ENCODE peak calls at places on chromosomes 2 and 18, in five cellular contexts. Y is IMR-90, N is GM12878, S is K562, E is SK-N-SH. F is an unnamed sample.

GRCh38 chr18:80033181-80034067 is 810 bp upstream of the RBFA start:
- DNase-seq in Y (peak; percentile 44), N (no peak), S (no peak), E (no peak), F (no peak)

GRCh38 chr18:65938592-65939372 is 188.0 kb downstream of the CDH7 start:
- DNase-seq in E (peak; percentile 10), S (peak; percentile 8), N (peak; percentile 5), Y (no peak), F (peak; percentile 34)

GRCh38 chr18:63444567-63444966 is 22.3 kb upstream of the VPS4B start:
- DNase-seq in N (no peak), S (no peak), E (no peak), Y (peak; percentile 72), F (no peak)

GRCh38 chr2:71426721-71427120 is 26.6 kb upstream of the DYSF start:
- DNase-seq in N (no peak), Y (no peak), S (no peak), E (no peak), F (no peak)

GRCh38 chr2:158760887-158761286 is 34.2 kb upstream of the DAPL1 start:
- DNase-seq in S (no peak), E (no peak), N (no peak), Y (no peak), F (no peak)

GRCh38 chr2:88620015-88620414 is 7.2 kb downstream of the EIF2AK3 start:
- DNase-seq in N (no peak), S (no peak), Y (no peak), E (no peak), F (no peak)

GRCh38 chr2:233822781-233823730 is 31.3 kb downstream of the HJURP start:
- DNase-seq in S (no peak), N (no peak), Y (no peak), E (no peak), F (no peak)

GRCh38 chr2:85355521-85355920 is 952 bp downstream of the ELMOD3 start:
- DNase-seq in S (no peak), E (no peak), N (no peak), Y (no peak), F (no peak)

GRCh38 chr18:2442006-2442405 is 129.3 kb downstream of the METTL4 start:
- DNase-seq in Y (no peak), N (no peak), S (no peak), E (no peak), F (no peak)

GRCh38 chr18:32287873-32288272 is 98.0 kb downstream of the MEP1B start:
- DNase-seq in E (no peak), Y (no peak), S (no peak), N (no peak), F (no peak)

GRCh38 chr2:18966131-18966530 is 376.8 kb upstream of the NT5C1B start:
- DNase-seq in N (no peak), S (no peak), Y (no peak), E (no peak), F (no peak)

GRCh38 chr2:232838406-232838874 is 31.6 kb upstream of the SNORC start:
- DNase-seq in E (no peak), Y (peak; percentile 29), N (peak; percentile 59), S (peak; percentile 41), F (peak; percentile 33)

GRCh38 chr2:7672027-7672684 is 754.9 kb downstream of the RNF144A start:
- DNase-seq in Y (peak; percentile 35), E (peak; percentile 49), S (peak; percentile 67), N (peak; percentile 35), F (peak; percentile 49)

GRCh38 chr2:95391641-95392310 is 10.7 kb upstream of the FAHD2A start:
- DNase-seq in Y (no peak), S (no peak), N (no peak), E (no peak), F (peak; percentile 53)

GRCh38 chr18:58699551-58699950 is 28.3 kb downstream of the MALT1 start:
- DNase-seq in E (no peak), Y (no peak), N (no peak), S (no peak), F (no peak)

DNA sequence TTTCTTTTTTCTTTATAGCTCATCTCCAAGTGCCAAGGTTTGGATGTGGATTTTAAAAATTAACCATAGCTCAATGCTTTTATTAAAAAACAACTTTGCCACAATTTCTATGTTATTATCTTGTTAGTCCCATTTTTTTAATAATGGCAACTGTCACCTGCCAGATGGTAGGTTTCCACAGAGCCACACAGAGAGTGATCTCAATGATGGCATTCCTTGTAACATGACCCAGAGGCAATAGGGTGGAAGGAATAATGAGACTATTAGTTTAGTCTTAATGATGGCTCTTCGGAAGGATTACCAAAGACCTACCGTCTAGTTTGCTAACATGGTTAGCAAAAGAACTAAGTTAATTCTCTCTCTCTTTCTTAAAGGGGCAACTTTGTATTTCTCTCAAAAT is 64.0 kb downstream of the REL start:
- DNase-seq in S (no peak), E (no peak), Y (no peak), N (no peak), F (no peak)
- TF ChIP-seq MXI1 in S (no peak), E (no peak), Y (no peak), N (no peak), F (no peak)

GRCh38 chr2:171553858-171554257 is 31.6 kb downstream of the CYBRD1 start:
- DNase-seq in E (peak; percentile 25), S (peak; percentile 83), N (no peak), Y (no peak), F (peak; percentile 94)
- H3K4me3 ChIP-seq in E (peak overlapping the region; percentile 42), S (no peak overlapping the region), N (no peak overlapping the region), Y (no peak overlapping the region), F (peak overlapping the region; percentile 58)

GRCh38 chr2:121904656-121905055 is 149.2 kb downstream of the TSN start:
- DNase-seq in N (no peak), S (no peak), Y (no peak), E (no peak), F (no peak)
- TF ChIP-seq MXI1 in N (no peak), S (no peak), Y (no peak), E (no peak), F (no peak)

DNA sequence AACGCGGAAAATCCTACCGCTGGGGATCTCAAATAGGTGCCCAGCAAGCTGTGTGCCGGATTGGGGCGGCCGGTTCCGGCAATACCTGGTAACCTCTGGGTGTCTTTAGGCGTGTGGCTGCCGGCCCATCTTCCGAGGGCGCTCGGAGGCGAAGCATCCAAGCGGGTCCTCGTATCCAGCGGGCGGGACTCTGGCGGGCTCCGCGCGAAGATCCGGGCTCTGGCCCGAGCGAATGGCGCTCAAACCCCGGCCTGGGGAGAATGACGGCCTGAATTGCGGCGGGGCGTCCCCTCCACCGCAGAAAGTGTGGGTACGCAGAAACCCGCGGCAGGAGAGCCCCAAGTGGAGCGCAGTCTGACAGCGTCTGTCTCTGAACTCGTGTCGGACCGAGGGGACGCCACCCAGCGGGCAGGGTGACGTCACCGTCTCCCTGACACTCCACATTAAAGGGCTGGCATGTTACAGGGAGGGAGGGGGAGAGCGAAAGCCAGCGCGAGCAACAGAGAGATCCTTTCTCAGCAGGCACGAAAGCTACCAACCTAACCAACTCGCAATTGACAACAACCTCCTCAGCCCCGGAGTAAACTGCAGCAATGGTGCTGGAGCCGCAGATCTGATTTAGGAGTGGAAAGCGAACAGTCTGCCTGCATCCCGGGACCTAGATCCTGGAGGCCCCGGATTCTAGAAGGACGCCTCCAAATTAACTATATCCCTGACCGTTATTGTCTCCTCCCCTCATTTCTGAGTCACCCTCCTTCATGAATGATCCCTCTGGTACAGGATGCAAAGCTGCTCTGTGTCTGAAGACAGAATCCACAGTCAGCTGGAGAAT is at the start of gene SKOR2:
- DNase-seq in Y (no peak), S (peak; percentile 2), E (peak; percentile 74), N (no peak), F (no peak)
- H3K4me3 ChIP-seq in Y (no peak within 1 kb of the TSS), S (no peak within 1 kb of the TSS), E (peak within 1 kb of the TSS; percentile 26), N (no peak within 1 kb of the TSS), F (no peak within 1 kb of the TSS)

GRCh38 chr18:42429208-42429607 is 474.2 kb downstream of the PIK3C3 start:
- DNase-seq in Y (no peak), E (no peak), S (no peak), N (no peak), F (no peak)
- TF ChIP-seq MXI1 in Y (no peak), E (no peak), S (no peak), N (no peak), F (no peak)

DNA sequence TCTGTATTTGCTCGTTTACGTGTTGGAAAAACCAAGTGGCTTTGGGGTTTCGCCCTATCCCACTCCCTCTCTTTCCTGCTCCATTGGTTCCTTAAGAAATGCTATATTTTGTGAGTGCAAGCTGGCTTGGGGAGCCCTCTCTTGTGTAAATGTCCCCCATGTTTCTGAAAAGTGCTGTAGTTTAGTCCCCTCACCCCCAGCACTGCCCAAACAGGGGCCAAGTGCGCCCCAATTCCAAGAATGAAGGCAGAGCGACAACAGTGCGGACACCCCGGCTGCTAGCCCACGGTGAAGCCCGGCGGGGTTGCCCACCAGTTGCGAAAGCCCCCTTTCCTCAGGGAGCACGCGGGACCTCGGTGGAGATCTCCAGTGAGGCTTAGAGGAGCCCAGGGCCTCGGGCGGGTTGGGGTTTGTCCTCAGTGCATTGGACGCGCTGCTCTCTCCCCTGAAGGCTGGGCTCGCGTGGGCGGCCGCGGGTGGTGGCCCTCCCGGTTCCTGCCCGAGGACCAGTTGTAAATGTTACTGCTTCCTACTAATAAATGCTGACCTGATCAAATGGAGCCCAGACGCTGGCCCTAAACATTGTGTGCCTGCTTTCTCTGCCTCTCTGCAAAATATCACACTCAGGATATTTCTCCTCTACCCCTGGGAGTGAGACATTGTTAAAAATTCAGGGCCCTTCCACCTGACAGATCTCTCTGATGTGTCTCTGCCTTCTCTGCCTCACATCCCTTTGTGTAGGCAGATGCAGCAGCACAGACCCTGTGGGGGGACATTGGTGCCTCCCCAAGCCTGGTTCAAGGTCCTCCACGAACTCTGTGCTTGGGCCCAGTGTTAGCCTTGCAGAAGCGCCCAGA is 2.1 kb downstream of the HOXD9 start:
- DNase-seq in N (no peak), Y (no peak), E (no peak), S (no peak), F (no peak)
- H3K4me3 ChIP-seq in N (no peak overlapping the region), Y (no peak overlapping the region), E (no peak overlapping the region), S (no peak overlapping the region), F (no peak overlapping the region)

GRCh38 chr2:2765839-2766495 is 434.9 kb upstream of the MYT1L start:
- DNase-seq in Y (no peak), N (no peak), S (no peak), E (no peak), F (no peak)
- TF ChIP-seq MXI1 in Y (no peak), N (no peak), S (no peak), E (no peak), F (no peak)

DNA sequence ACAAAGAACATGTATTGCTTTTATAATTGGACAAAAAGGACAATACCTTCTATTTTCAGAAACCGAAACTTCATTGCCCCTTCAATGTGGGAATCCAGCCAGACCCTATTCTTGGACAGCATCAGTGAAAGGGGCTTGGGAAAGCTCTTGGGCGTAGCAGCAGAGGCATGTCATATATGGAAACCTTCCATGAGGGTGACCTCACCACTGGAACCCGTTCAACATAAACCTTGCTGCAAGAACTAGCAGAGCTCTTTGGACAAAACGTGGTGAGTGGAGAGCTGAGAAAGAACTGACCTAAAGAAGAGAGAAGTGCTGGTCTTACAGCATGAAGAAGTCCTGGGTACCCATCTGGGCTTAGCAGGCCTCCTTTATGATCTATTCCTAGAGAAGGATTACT is 22.7 kb upstream of the ACTG2 start:
- DNase-seq in N (no peak), S (no peak), Y (peak; percentile 98), E (no peak), F (no peak)
- H3K4me3 ChIP-seq in N (no peak overlapping the region), S (no peak overlapping the region), Y (no peak overlapping the region), E (no peak overlapping the region), F (no peak overlapping the region)

DNA sequence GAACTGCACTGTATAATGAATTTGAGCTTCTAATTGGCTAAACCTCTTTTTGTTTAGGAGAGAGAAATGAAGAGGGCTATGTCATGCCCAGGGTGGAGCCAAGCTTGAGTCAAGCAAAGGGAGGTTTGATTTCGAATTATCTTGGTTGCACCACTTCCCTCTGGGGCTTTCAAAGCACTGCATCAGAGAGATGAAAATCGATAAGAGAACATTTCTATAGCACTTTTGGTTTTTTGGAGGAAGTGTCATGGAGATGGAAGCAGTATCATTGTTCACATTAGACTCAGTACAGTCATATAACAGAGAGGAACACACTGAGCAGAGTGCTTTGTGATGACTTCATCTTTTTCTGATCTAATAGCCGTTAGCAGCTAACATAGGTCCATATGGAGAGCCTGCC is 120.3 kb upstream of the UXS1 start:
- DNase-seq in E (no peak), N (no peak), S (no peak), Y (no peak), F (no peak)
- TF ChIP-seq MXI1 in E (no peak), N (no peak), S (no peak), Y (no peak), F (no peak)